ENCODE peak calls at places on chromosomes 2 and 18, in seven cellular contexts. One of them, this sample, is unnamed. For H3K9me3, the result is how much of the 10 kb centered on the place peaks cover.

GRCh38 chr2:226652388-226652787 is 147.2 kb downstream of the IRS1 start:
- DNase-seq in right cardiac atrium: no peak
- DNase-seq in IMR-90: peak
- DNase-seq in tibial nerve: no peak
- DNase-seq in tibial artery: no peak
- DNase-seq in adrenal gland: peak
- DNase-seq in kidney: no peak
- DNase-seq in this sample: no peak

GRCh38 chr2:29012211-29012681 is 31.1 kb downstream of the TOGARAM2 start:
- DNase-seq in right cardiac atrium: peak
- DNase-seq in IMR-90: no peak
- DNase-seq in tibial nerve: peak
- DNase-seq in tibial artery: peak
- DNase-seq in adrenal gland: peak
- DNase-seq in kidney: no peak
- DNase-seq in this sample: peak

GRCh38 chr2:42041377-42042127 is 6.3 kb upstream of the PKDCC start:
- DNase-seq in right cardiac atrium: no peak
- DNase-seq in IMR-90: no peak
- DNase-seq in tibial nerve: no peak
- DNase-seq in tibial artery: no peak
- DNase-seq in adrenal gland: no peak
- DNase-seq in kidney: no peak
- DNase-seq in this sample: no peak

GRCh38 chr18:48922801-48923730 is 27.7 kb downstream of the SMAD7 start:
- DNase-seq in right cardiac atrium: peak
- DNase-seq in IMR-90: peak
- DNase-seq in tibial nerve: peak
- DNase-seq in tibial artery: peak
- DNase-seq in adrenal gland: peak
- DNase-seq in kidney: peak
- DNase-seq in this sample: no peak

GRCh38 chr18:52340466-52341378 is 725 bp downstream of the DCC start:
- DNase-seq in right cardiac atrium: no peak
- DNase-seq in IMR-90: no peak
- DNase-seq in tibial nerve: no peak
- DNase-seq in tibial artery: no peak
- DNase-seq in adrenal gland: no peak
- DNase-seq in kidney: no peak
- DNase-seq in this sample: no peak

GRCh38 chr2:139544452-139544851 is 764.3 kb upstream of the NXPH2 start:
- DNase-seq in right cardiac atrium: no peak
- DNase-seq in IMR-90: no peak
- DNase-seq in tibial nerve: no peak
- DNase-seq in tibial artery: no peak
- DNase-seq in adrenal gland: no peak
- DNase-seq in kidney: no peak
- DNase-seq in this sample: no peak

GRCh38 chr2:33436083-33436482 is 40.4 kb upstream of the RASGRP3 start:
- DNase-seq in right cardiac atrium: no peak
- DNase-seq in IMR-90: no peak
- DNase-seq in tibial nerve: no peak
- DNase-seq in tibial artery: no peak
- DNase-seq in adrenal gland: no peak
- DNase-seq in kidney: no peak
- DNase-seq in this sample: no peak

GRCh38 chr18:27042177-27042576 is 142.9 kb downstream of the CHST9 start:
- DNase-seq in right cardiac atrium: no peak
- DNase-seq in IMR-90: no peak
- DNase-seq in tibial nerve: no peak
- DNase-seq in tibial artery: no peak
- DNase-seq in adrenal gland: no peak
- DNase-seq in kidney: no peak
- DNase-seq in this sample: no peak

GRCh38 chr2:29155578-29155977 is 40.4 kb downstream of the CLIP4 start:
- DNase-seq in right cardiac atrium: no peak
- DNase-seq in IMR-90: peak
- DNase-seq in tibial nerve: no peak
- DNase-seq in tibial artery: no peak
- DNase-seq in adrenal gland: no peak
- DNase-seq in kidney: no peak
- DNase-seq in this sample: no peak

GRCh38 chr2:150483532-150483931 is 3.9 kb downstream of the RND3 start:
- DNase-seq in right cardiac atrium: no peak
- DNase-seq in IMR-90: no peak
- DNase-seq in tibial nerve: no peak
- DNase-seq in tibial artery: no peak
- DNase-seq in adrenal gland: no peak
- DNase-seq in kidney: no peak
- DNase-seq in this sample: no peak

GRCh38 chr2:133948610-133949290 is 305.1 kb upstream of the MGAT5 start:
- DNase-seq in right cardiac atrium: no peak
- DNase-seq in IMR-90: no peak
- DNase-seq in tibial nerve: no peak
- DNase-seq in tibial artery: no peak
- DNase-seq in adrenal gland: no peak
- DNase-seq in kidney: no peak
- DNase-seq in this sample: no peak

GRCh38 chr2:45849491-45850283 is 198.2 kb downstream of the PRKCE start:
- DNase-seq in right cardiac atrium: no peak
- DNase-seq in IMR-90: peak
- DNase-seq in tibial nerve: no peak
- DNase-seq in tibial artery: no peak
- DNase-seq in adrenal gland: no peak
- DNase-seq in kidney: no peak
- DNase-seq in this sample: no peak

GRCh38 chr2:86336350-86337234 is 834 bp downstream of the REEP1 start:
- DNase-seq in right cardiac atrium: peak
- DNase-seq in IMR-90: no peak
- DNase-seq in tibial nerve: no peak
- DNase-seq in tibial artery: no peak
- DNase-seq in adrenal gland: peak
- DNase-seq in kidney: no peak
- DNase-seq in this sample: no peak

GRCh38 chr2:69223759-69224494 is 163.1 kb downstream of the GFPT1 start:
- DNase-seq in right cardiac atrium: no peak
- DNase-seq in IMR-90: no peak
- DNase-seq in tibial nerve: no peak
- DNase-seq in tibial artery: no peak
- DNase-seq in adrenal gland: no peak
- DNase-seq in kidney: no peak
- DNase-seq in this sample: no peak

GRCh38 chr18:76610933-76611749 is 116.1 kb upstream of the ZNF516 start:
- DNase-seq in right cardiac atrium: peak
- DNase-seq in IMR-90: peak
- DNase-seq in tibial nerve: no peak
- DNase-seq in tibial artery: no peak
- DNase-seq in adrenal gland: peak
- DNase-seq in kidney: no peak
- DNase-seq in this sample: no peak

GRCh38 chr2:150191349-150191748 is 296.1 kb downstream of the RND3 start:
- DNase-seq in right cardiac atrium: no peak
- DNase-seq in IMR-90: peak
- DNase-seq in tibial nerve: no peak
- DNase-seq in tibial artery: no peak
- DNase-seq in adrenal gland: peak
- DNase-seq in kidney: no peak
- DNase-seq in this sample: no peak

GRCh38 chr18:35851286-35851967 is 121.1 kb upstream of the RMP24 start:
- DNase-seq in right cardiac atrium: no peak
- DNase-seq in IMR-90: no peak
- DNase-seq in tibial nerve: no peak
- DNase-seq in tibial artery: no peak
- DNase-seq in adrenal gland: no peak
- DNase-seq in kidney: no peak
- DNase-seq in this sample: no peak

GRCh38 chr2:225793736-225794550 is 394.4 kb downstream of the NYAP2 start:
- DNase-seq in right cardiac atrium: no peak
- DNase-seq in IMR-90: no peak
- DNase-seq in tibial nerve: no peak
- DNase-seq in tibial artery: no peak
- DNase-seq in adrenal gland: no peak
- DNase-seq in kidney: no peak
- DNase-seq in this sample: no peak

GRCh38 chr2:201183373-201183742 is 417 bp downstream of the CASP10 start:
- DNase-seq in right cardiac atrium: no peak
- DNase-seq in IMR-90: no peak
- DNase-seq in tibial nerve: no peak
- DNase-seq in tibial artery: no peak
- DNase-seq in adrenal gland: no peak
- DNase-seq in kidney: no peak
- DNase-seq in this sample: no peak

GRCh38 chr2:238475571-238475970 is 48.8 kb downstream of the ASB1 start:
- DNase-seq in right cardiac atrium: no peak
- DNase-seq in IMR-90: no peak
- DNase-seq in tibial nerve: no peak
- DNase-seq in tibial artery: no peak
- DNase-seq in adrenal gland: no peak
- DNase-seq in kidney: no peak
- DNase-seq in this sample: no peak
- H3K9me3 ChIP-seq in right cardiac atrium: under half
- H3K9me3 ChIP-seq in IMR-90: under half
- H3K9me3 ChIP-seq in tibial nerve: half or more
- H3K9me3 ChIP-seq in tibial artery: under half
- H3K9me3 ChIP-seq in adrenal gland: under half
- H3K9me3 ChIP-seq in kidney: under half
- H3K9me3 ChIP-seq in this sample: under half

DNA sequence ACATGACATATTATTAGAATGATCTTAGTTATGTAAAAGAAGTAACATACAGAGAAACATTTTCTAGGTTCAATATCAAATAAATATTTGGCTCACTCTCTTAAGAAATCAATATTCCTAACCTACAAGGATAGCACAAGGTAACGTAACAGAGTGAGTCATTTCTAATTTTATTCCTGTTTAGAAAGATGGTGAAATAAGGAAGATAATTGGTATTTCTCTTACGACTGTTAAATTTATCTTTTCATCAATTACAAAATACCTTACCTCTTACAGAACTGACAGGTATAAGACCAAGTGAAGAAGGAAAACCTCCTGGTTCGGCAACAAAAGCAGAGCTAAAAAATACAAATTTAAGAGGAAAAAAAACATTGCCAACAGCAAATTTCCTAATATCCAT is 45.1 kb downstream of the PRELID3A start:
- DNase-seq in right cardiac atrium: no peak
- DNase-seq in IMR-90: no peak
- DNase-seq in tibial nerve: no peak
- DNase-seq in tibial artery: no peak
- DNase-seq in adrenal gland: no peak
- DNase-seq in kidney: no peak
- DNase-seq in this sample: no peak
- H3K9me3 ChIP-seq in right cardiac atrium: under half
- H3K9me3 ChIP-seq in IMR-90: under half
- H3K9me3 ChIP-seq in tibial nerve: under half
- H3K9me3 ChIP-seq in tibial artery: under half
- H3K9me3 ChIP-seq in adrenal gland: under half
- H3K9me3 ChIP-seq in kidney: under half
- H3K9me3 ChIP-seq in this sample: under half

DNA sequence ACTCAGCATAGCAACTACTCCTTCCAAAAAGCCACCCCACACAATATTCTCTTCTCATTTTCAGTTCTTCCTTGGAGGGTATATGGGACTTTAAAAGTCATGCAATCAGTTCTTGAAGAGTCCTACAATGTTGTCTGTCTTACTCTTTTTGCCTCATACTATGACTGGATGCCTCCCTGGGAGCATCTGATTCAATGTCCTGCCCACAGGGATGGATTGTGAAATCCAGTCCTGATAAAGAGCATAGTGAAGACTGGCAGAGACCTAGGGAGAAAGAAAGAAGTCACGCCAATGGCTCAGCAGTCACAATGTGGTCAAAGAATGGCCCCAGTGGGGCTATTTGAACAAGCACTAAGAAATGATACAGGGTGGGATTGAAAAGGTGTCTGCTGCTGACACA is 155.1 kb upstream of the SERPINE2 start:
- DNase-seq in right cardiac atrium: no peak
- DNase-seq in IMR-90: no peak
- DNase-seq in tibial nerve: no peak
- DNase-seq in tibial artery: no peak
- DNase-seq in adrenal gland: no peak
- DNase-seq in kidney: no peak
- DNase-seq in this sample: no peak
- H3K9me3 ChIP-seq in right cardiac atrium: under half
- H3K9me3 ChIP-seq in IMR-90: under half
- H3K9me3 ChIP-seq in tibial nerve: under half
- H3K9me3 ChIP-seq in tibial artery: under half
- H3K9me3 ChIP-seq in adrenal gland: under half
- H3K9me3 ChIP-seq in kidney: under half
- H3K9me3 ChIP-seq in this sample: under half

DNA sequence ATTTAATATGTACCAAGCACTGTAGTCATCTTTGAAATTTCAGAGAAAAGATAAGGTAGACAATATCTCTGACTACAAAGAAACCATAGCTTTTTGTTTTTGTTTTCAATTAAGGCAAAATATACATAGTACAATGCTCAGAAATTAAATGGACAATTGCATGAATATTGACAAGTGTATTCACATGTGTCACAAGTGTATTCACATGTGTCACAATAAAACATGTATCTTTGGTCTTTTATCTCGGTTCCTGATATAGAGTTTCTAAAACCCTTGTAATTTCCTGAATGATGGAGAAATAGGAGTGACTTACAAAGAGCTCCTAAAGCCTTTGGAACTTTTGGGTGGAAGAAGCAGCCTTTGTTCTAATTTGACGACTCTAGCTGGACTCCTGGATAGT is 756.4 kb downstream of the EPHA4 start:
- DNase-seq in right cardiac atrium: no peak
- DNase-seq in IMR-90: no peak
- DNase-seq in tibial nerve: no peak
- DNase-seq in tibial artery: no peak
- DNase-seq in adrenal gland: no peak
- DNase-seq in kidney: no peak
- DNase-seq in this sample: no peak
- H3K9me3 ChIP-seq in right cardiac atrium: under half
- H3K9me3 ChIP-seq in IMR-90: under half
- H3K9me3 ChIP-seq in tibial nerve: under half
- H3K9me3 ChIP-seq in tibial artery: under half
- H3K9me3 ChIP-seq in adrenal gland: under half
- H3K9me3 ChIP-seq in kidney: under half
- H3K9me3 ChIP-seq in this sample: under half

GRCh38 chr2:127216105-127216504 is 4.0 kb downstream of the CYP27C1 start:
- DNase-seq in right cardiac atrium: no peak
- DNase-seq in IMR-90: no peak
- DNase-seq in tibial nerve: no peak
- DNase-seq in tibial artery: no peak
- DNase-seq in adrenal gland: no peak
- DNase-seq in kidney: no peak
- DNase-seq in this sample: no peak
- H3K9me3 ChIP-seq in right cardiac atrium: under half
- H3K9me3 ChIP-seq in IMR-90: under half
- H3K9me3 ChIP-seq in tibial nerve: under half
- H3K9me3 ChIP-seq in tibial artery: under half
- H3K9me3 ChIP-seq in adrenal gland: under half
- H3K9me3 ChIP-seq in kidney: under half
- H3K9me3 ChIP-seq in this sample: under half